ENCODE peak calls at places on chromosomes 7 and 10, in seven cellular contexts. H, V, G, L, A, R and X are unnamed samples.
A peak's percentile ranks its signal among the peaks of the same experiment; 100 is the strongest.

GRCh38 chr7:124251616-124252015 is 218.7 kb upstream of the TMEM229A start:
- DNase-seq in R (no peak), G (no peak), A (no peak), H (no peak), V (no peak), L (no peak), X (no peak)

GRCh38 chr7:55818686-55819085 is 43.9 kb downstream of the SEPTIN14 start:
- DNase-seq in V (no peak), L (no peak), A (no peak), H (no peak), R (no peak), G (no peak), X (no peak)

GRCh38 chr10:127428385-127428980 is 120.6 kb upstream of the NPS start:
- DNase-seq in V (no peak), L (no peak), G (no peak), R (no peak), A (no peak), H (no peak), X (no peak)

GRCh38 chr7:47893238-47893637 is 55.0 kb downstream of the PKD1L1 start:
- DNase-seq in A (no peak), G (peak; percentile 16), L (no peak), H (no peak), V (peak; percentile 12), R (no peak), X (no peak)

GRCh38 chr10:13758761-13759160 is 172.0 kb downstream of the PRPF18 start:
- DNase-seq in L (no peak), R (no peak), H (no peak), V (no peak), G (no peak), A (no peak), X (no peak)

GRCh38 chr7:32163141-32163806 is 93.1 kb upstream of the PDE1C start:
- DNase-seq in G (peak; percentile 94), V (no peak), R (peak; percentile 78), H (no peak), A (peak; percentile 37), L (no peak), X (peak; percentile 78)

GRCh38 chr7:42254217-42254616 is 17.2 kb upstream of the GLI3 start:
- DNase-seq in V (no peak), R (no peak), H (no peak), G (peak; percentile 92), A (no peak), L (no peak), X (no peak)

GRCh38 chr10:100020161-100020882 is 10.6 kb upstream of the DNMBP start:
- DNase-seq in R (no peak), V (no peak), L (no peak), H (no peak), A (no peak), G (no peak), X (no peak)

GRCh38 chr7:106870983-106871410 is 5.9 kb downstream of the PIK3CG start:
- DNase-seq in G (peak; percentile 12), R (no peak), H (no peak), A (no peak), V (no peak), L (no peak), X (no peak)

GRCh38 chr7:48337012-48337621 is 165.9 kb downstream of the ABCA13 start:
- DNase-seq in R (no peak), L (no peak), G (peak; percentile 37), A (no peak), V (no peak), H (no peak), X (no peak)

GRCh38 chr10:125132331-125132730 is 28.0 kb downstream of the CTBP2 start:
- DNase-seq in G (no peak), H (no peak), A (no peak), L (no peak), V (no peak), R (peak; percentile 28), X (peak; percentile 65)
- H3K36me3 ChIP-seq in G (peaks cover 3% of the 10 kb centered on the region), H (no peaks in the 10 kb centered on the region), A (peaks cover 7% of the 10 kb centered on the region), L (peaks cover 56% of the 10 kb centered on the region), V (peaks cover 21% of the 10 kb centered on the region), R (peaks cover 20% of the 10 kb centered on the region), X (no peaks in the 10 kb centered on the region)

DNA sequence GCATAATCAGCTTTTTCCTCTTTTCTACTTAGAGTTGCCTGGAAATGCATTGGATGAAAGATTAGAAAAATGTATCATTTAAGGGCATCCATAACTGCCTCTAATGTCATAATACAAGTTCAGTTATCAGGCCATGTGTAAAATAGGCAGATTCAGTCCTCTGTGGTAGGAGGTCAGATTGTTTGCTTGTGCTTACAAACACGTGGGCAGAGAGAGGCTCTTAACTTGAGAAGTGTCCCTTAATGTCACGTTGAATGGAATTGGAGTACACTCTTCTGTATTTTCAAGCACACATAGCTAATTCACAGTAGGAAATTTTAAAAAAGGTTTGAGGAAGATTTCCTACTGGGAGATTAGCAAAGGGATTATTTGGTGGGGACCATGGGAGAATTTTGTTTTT is 359.8 kb upstream of the MTPN start:
- DNase-seq in G (no peak), L (no peak), V (no peak), R (no peak), A (no peak), H (no peak), X (no peak)
- H3K4me3 ChIP-seq in G (no peak overlapping the region), L (no peak overlapping the region), V (no peak overlapping the region), R (no peak overlapping the region), A (no peak overlapping the region), H (no peak overlapping the region), X (no peak overlapping the region)

DNA sequence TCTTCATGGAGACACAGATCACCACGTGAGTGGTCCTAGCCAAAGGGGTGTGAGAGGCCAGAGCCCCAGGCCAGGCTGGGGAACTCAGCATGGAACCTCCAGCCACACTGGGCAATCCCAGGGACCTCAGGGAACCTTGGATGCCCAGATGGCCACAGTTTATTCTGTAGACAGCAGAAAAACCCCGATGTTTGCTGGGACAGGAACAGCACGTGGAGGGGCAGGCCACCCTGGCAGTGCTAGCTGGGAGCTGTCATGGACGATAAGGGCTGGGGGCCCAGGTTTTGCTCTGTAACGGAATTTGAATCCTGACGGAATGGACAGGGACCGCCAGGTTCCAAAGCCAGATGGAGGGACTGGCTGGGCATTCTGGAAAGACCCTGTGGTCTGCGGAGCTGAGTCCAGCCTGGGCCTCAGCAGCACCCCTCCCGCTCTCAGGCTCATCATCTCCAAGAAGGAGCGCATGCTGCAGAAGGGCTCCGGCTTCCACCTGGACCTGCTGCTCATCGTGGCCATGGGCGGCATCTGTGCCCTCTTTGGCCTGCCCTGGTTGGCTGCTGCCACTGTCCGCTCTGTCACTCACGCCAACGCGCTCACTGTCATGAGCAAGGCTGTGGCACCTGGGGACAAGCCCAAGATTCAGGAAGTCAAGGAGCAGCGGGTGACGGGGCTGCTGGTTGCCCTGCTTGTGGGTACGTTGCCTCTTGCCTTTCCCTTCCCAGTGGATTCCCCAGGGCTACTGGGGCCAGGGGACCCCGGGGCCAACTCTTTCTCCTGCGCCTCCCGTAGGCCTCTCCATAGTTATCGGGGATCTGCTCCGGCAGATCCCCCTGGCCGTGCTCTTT is 5.6 kb downstream of the FASTK start:
- DNase-seq in H (peak; percentile 7), R (no peak), L (no peak), G (no peak), A (no peak), V (no peak), X (no peak)
- H3K36me3 ChIP-seq in H (peaks cover 19% of the 10 kb centered on the region), R (peaks cover 74% of the 10 kb centered on the region), L (peaks cover 78% of the 10 kb centered on the region), G (no peaks in the 10 kb centered on the region), A (peaks cover 28% of the 10 kb centered on the region), V (peaks cover 37% of the 10 kb centered on the region), X (peaks cover 4% of the 10 kb centered on the region)

DNA sequence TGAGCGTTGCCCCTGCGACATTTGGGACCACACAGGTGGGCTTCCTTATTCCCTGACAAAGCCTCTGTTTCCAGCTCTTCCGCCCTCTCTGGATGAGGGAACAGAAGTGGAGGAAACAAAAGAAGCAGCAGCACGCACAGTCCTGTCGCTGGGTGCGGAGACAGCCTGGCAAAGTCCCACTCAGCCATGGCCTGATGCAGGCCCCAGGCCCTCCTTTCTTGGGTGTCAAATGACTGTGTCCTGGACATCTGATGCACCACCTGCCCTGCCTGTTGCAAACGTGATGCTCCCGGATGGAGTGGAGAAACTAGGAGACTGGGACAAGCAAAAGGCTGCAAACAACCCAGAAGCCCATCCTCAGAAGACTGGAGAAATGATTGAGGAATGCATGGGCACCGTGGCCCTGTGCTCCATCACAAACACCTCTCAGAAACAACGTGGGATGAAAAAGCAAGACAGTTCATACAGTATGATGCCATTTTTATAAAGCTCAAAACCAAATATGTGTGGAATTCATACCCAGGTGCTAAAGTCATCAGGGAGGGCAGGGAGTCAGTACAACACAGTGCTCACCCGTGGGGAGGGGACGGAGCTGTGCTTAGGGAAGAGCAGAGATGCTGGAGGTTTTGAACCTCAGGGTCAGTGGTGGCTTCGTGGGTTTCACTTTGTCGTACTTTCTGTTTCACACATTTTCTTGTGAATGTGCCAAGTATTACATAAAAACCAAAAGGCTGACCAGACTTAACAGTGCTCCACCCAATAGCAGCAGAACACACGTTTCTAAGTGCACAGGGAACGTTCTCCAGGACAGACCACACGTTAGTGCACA is 20.9 kb downstream of the ZMIZ2 start:
- DNase-seq in V (no peak), L (no peak), R (no peak), A (peak; percentile 27), H (peak; percentile 49), G (peak; percentile 71), X (no peak)
- H3K4me3 ChIP-seq in V (no peak overlapping the region), L (no peak overlapping the region), R (peak overlapping the region; percentile 35), A (peak overlapping the region; percentile 15), H (no peak overlapping the region), G (peak overlapping the region; percentile 40), X (no peak overlapping the region)

GRCh38 chr10:6023661-6024333 is 38.4 kb downstream of the IL2RA start:
- DNase-seq in R (no peak), L (no peak), V (no peak), A (no peak), H (no peak), G (peak; percentile 97), X (no peak)

GRCh38 chr10:6024334-6024682 is 37.9 kb downstream of the IL2RA start:
- DNase-seq in A (no peak), R (no peak), V (no peak), H (no peak), L (no peak), G (no peak), X (no peak)

GRCh38 chr10:6019796-6020195 is 42.4 kb downstream of the IL2RA start:
- DNase-seq in R (no peak), V (no peak), A (no peak), L (no peak), H (no peak), G (no peak), X (no peak)

GRCh38 chr10:6020806-6021205 is 41.4 kb downstream of the IL2RA start:
- DNase-seq in R (no peak), V (no peak), A (no peak), G (no peak), L (no peak), H (no peak), X (no peak)

GRCh38 chr10:6022693-6023092 is 39.5 kb downstream of the IL2RA start:
- DNase-seq in V (no peak), L (no peak), R (no peak), H (no peak), A (no peak), G (peak; percentile 27), X (no peak)
- H3K36me3 ChIP-seq in V (no peaks in the 10 kb centered on the region), L (no peaks in the 10 kb centered on the region), R (no peaks in the 10 kb centered on the region), H (peaks cover 33% of the 10 kb centered on the region), A (no peaks in the 10 kb centered on the region), G (no peaks in the 10 kb centered on the region), X (no peaks in the 10 kb centered on the region)